ENCODE peak calls at places on chromosomes 1 and 21, in four cellular contexts. C, J, O and P are unnamed samples.

GRCh38 chr1:8519167-8519566 is 201.3 kb downstream of the SLC45A1 start:
- DNase-seq in J (no peak), C (no peak), O (no peak), P (no peak)

GRCh38 chr1:100322436-100323211 is 29.7 kb upstream of the CDC14A start:
- DNase-seq in C (no peak), J (no peak), O (no peak), P (no peak)

GRCh38 chr1:26582836-26583460 is 53.4 kb downstream of the RPS6KA1 start:
- DNase-seq in J (no peak), O (peak; percentile 27), C (no peak), P (peak; percentile 47)

GRCh38 chr1:12434174-12434573 is 183.8 kb downstream of the DHRS3 start:
- DNase-seq in C (no peak), J (no peak), O (no peak), P (peak; percentile 74)

GRCh38 chr1:112995890-112996289 is 39.9 kb upstream of the SLC16A1 start:
- DNase-seq in C (no peak), J (no peak), O (no peak), P (no peak)

GRCh38 chr1:181318858-181319235 is 164.5 kb upstream of the CACNA1E start:
- DNase-seq in J (no peak), C (no peak), O (no peak), P (no peak)

GRCh38 chr1:212401838-212402582 is 12.7 kb downstream of the PACC1 start:
- DNase-seq in O (no peak), J (no peak), C (no peak), P (no peak)

GRCh38 chr1:247294282-247294681 is 37.4 kb downstream of the ZNF496 start:
- DNase-seq in O (no peak), C (no peak), J (peak; percentile 21), P (no peak)

GRCh38 chr1:87113313-87113712 is 198.9 kb downstream of the HS2ST1 start:
- DNase-seq in J (no peak), C (no peak), O (no peak), P (no peak)

GRCh38 chr1:228141082-228141870 is 1.2 kb downstream of the GUK1 start:
- DNase-seq in O (peak; percentile 67), J (peak; percentile 61), C (no peak), P (no peak)

GRCh38 chr1:41773144-41773571 is 145.6 kb downstream of the HIVEP3 start:
- DNase-seq in O (no peak), J (no peak), C (no peak), P (no peak)

GRCh38 chr1:147177611-147178370 is 5.5 kb upstream of the PRKAB2 start:
- DNase-seq in O (peak; percentile 14), C (no peak), J (peak; percentile 23), P (no peak)

GRCh38 chr1:165143437-165144065 is 213.0 kb downstream of the LMX1A start:
- DNase-seq in O (peak; percentile 13), C (no peak), J (peak; percentile 44), P (peak; percentile 17)

GRCh38 chr1:184462170-184462569 is 75.3 kb downstream of the C1orf21 start:
- DNase-seq in O (no peak), C (no peak), J (no peak), P (no peak)

GRCh38 chr1:8370046-8370881 is 52.4 kb downstream of the SLC45A1 start:
- DNase-seq in O (no peak), C (peak; percentile 47), J (peak; percentile 67), P (no peak)

GRCh38 chr1:205326812-205327466 is 5.4 kb upstream of the NUAK2 start:
- DNase-seq in O (no peak), C (no peak), J (no peak), P (no peak)

GRCh38 chr1:236639686-236640085 is 35.4 kb upstream of the HEATR1 start:
- DNase-seq in J (no peak), O (peak; percentile 19), C (no peak), P (no peak)

GRCh38 chr1:96790599-96790998 is 69.0 kb downstream of the PTBP2 start:
- DNase-seq in J (no peak), O (no peak), C (no peak), P (no peak)

GRCh38 chr21:17388226-17388625 is 124.6 kb upstream of the CXADR start:
- DNase-seq in J (no peak), O (no peak), C (peak; percentile 64), P (no peak)

GRCh38 chr21:46113497-46114176 is 15.7 kb downstream of the COL6A2 start:
- DNase-seq in C (no peak), J (peak; percentile 17), O (no peak), P (no peak)

GRCh38 chr21:15164678-15165303 is 100.0 kb upstream of the NRIP1 start:
- DNase-seq in J (no peak), C (no peak), O (no peak), P (no peak)

GRCh38 chr1:155093938-155094621 is 15.4 kb downstream of the EFNA3 start:
- DNase-seq in J (peak; percentile 76), O (peak; percentile 40), C (peak; percentile 77), P (no peak)

GRCh38 chr1:240687820-240688219 is 75.9 kb upstream of the GREM2 start:
- DNase-seq in J (no peak), O (no peak), C (no peak), P (no peak)

GRCh38 chr1:938711-939504 is 15.2 kb downstream of the SAMD11 start:
- DNase-seq in J (peak; percentile 96), C (no peak), O (no peak), P (no peak)

GRCh38 chr1:14943516-14943851 is 210.1 kb upstream of the TMEM51 start:
- DNase-seq in O (no peak), C (no peak), J (no peak), P (no peak)

GRCh38 chr1:220775238-220775853 is 11.4 kb upstream of the MTARC1 start:
- DNase-seq in C (no peak), O (peak; percentile 51), J (peak; percentile 67), P (no peak)

GRCh38 chr1:87393437-87394085 is 64.9 kb downstream of the LMO4 start:
- DNase-seq in C (peak; percentile 24), O (no peak), J (no peak), P (no peak)

GRCh38 chr1:94514095-94514727 is 27.3 kb downstream of the F3 start:
- DNase-seq in C (no peak), O (no peak), J (peak; percentile 15), P (no peak)

GRCh38 chr1:248886237-248886895 is 19.7 kb upstream of the PGBD2 start:
- DNase-seq in J (peak; percentile 26), C (no peak), O (no peak), P (no peak)

GRCh38 chr1:29122987-29123870 is 474 bp downstream of the TMEM200B start:
- DNase-seq in J (peak; percentile 78), O (peak; percentile 40), C (no peak), P (no peak)

GRCh38 chr1:170695955-170696590 is 32.1 kb downstream of the PRRX1 start:
- DNase-seq in J (no peak), O (no peak), C (no peak), P (no peak)

GRCh38 chr1:1122981-1123480 is 7.1 kb upstream of the C1orf159 start:
- DNase-seq in C (no peak), O (no peak), J (peak; percentile 79), P (no peak)

GRCh38 chr21:32499249-32500055 is 85.9 kb downstream of the TCP10L start:
- DNase-seq in J (no peak), O (no peak), C (no peak), P (no peak)